ENCODE peak calls at places on chromosomes 4 and X, in six cellular contexts. O, B, H, I, N and S are unnamed samples.

GRCh38 chrX:70454441-70455365 is 10.1 kb downstream of the DLG3 start:
- DNase-seq in O (peak), B (peak), H (no peak), I (peak), N (peak), S (peak)

GRCh38 chr4:189800545-189801088 is 140.1 kb upstream of the FRG1 start:
- DNase-seq in O (no peak), B (no peak), H (no peak), I (no peak), N (no peak), S (no peak)

GRCh38 chrX:39832211-39832610 is 265.5 kb downstream of the BCOR start:
- DNase-seq in O (no peak), B (no peak), H (no peak), I (no peak), N (no peak), S (no peak)

GRCh38 chr4:79273918-79274317 is 51.9 kb downstream of the NAA11 start:
- DNase-seq in O (no peak), B (no peak), H (no peak), I (no peak), N (no peak), S (no peak)

GRCh38 chrX:86148024-86148511 is at the start of gene DACH2:
- DNase-seq in O (peak), B (peak), H (no peak), I (peak), N (no peak), S (peak)

GRCh38 chr4:177554966-177555574 is 112.8 kb upstream of the AGA start:
- DNase-seq in O (peak), B (peak), H (peak), I (no peak), N (peak), S (peak)

GRCh38 chrX:50161143-50161542 is 39.7 kb downstream of the AKAP4 start:
- DNase-seq in O (no peak), B (peak), H (no peak), I (no peak), N (no peak), S (no peak)

GRCh38 chr4:1393866-1394265 is 12.4 kb downstream of the NKX1-1 start:
- DNase-seq in O (no peak), B (no peak), H (no peak), I (no peak), N (no peak), S (no peak)

GRCh38 chr4:41331224-41331623 is 74.5 kb downstream of the UCHL1 start:
- DNase-seq in O (no peak), B (peak), H (no peak), I (no peak), N (no peak), S (no peak)

GRCh38 chr4:25919676-25920075 is 5.7 kb downstream of the SMIM20 start:
- DNase-seq in O (no peak), B (no peak), H (no peak), I (no peak), N (peak), S (no peak)

GRCh38 chrX:22343192-22343591 is 70.5 kb downstream of the CBLL2 start:
- DNase-seq in O (no peak), B (no peak), H (no peak), I (no peak), N (no peak), S (no peak)

GRCh38 chr4:72987741-72988729 is 81.5 kb downstream of the COX18 start:
- DNase-seq in O (no peak), B (peak), H (no peak), I (no peak), N (no peak), S (no peak)

GRCh38 chr4:48683784-48684666 is 96.1 kb downstream of the FRYL start:
- DNase-seq in O (no peak), B (no peak), H (no peak), I (peak), N (no peak), S (peak)

GRCh38 chr4:14111730-14112171 is 484.2 kb upstream of the BOD1L1 start:
- DNase-seq in O (no peak), B (no peak), H (no peak), I (no peak), N (no peak), S (no peak)

GRCh38 chrX:68941385-68941952 is 112.6 kb downstream of the EFNB1 start:
- DNase-seq in O (no peak), B (peak), H (no peak), I (no peak), N (no peak), S (peak)

GRCh38 chrX:29826651-29827206 is 388.6 kb upstream of the MAGEB2 start:
- DNase-seq in O (no peak), B (no peak), H (no peak), I (no peak), N (no peak), S (no peak)

GRCh38 chr4:128812360-128812958 is 3.0 kb downstream of the JADE1 start:
- DNase-seq in O (no peak), B (peak), H (peak), I (peak), N (peak), S (no peak)

GRCh38 chr4:123356914-123357313 is 39.7 kb upstream of the SPRY1 start:
- DNase-seq in O (no peak), B (no peak), H (no peak), I (no peak), N (no peak), S (no peak)

GRCh38 chrX:2313864-2314646 is 186.7 kb downstream of the DHRSX start:
- DNase-seq in O (no peak), B (no peak), H (no peak), I (no peak), N (no peak), S (no peak)

GRCh38 chr4:76892601-76893000 is 5.3 kb downstream of the SOWAHB start:
- DNase-seq in O (no peak), B (no peak), H (no peak), I (no peak), N (no peak), S (no peak)

GRCh38 chr4:35038079-35038805 is 1206.1 kb downstream of the ARAP2 start:
- DNase-seq in O (no peak), B (no peak), H (no peak), I (no peak), N (no peak), S (peak)

GRCh38 chr4:40055379-40055872 is 1.2 kb upstream of the N4BP2 start:
- DNase-seq in O (no peak), B (peak), H (no peak), I (no peak), N (no peak), S (peak)

GRCh38 chr4:125826801-125827200 is 512.0 kb downstream of the FAT4 start:
- DNase-seq in O (no peak), B (no peak), H (no peak), I (no peak), N (no peak), S (no peak)

GRCh38 chr4:70838972-70839536 is 636 bp downstream of the GRSF1 start:
- DNase-seq in O (peak), B (peak), H (no peak), I (peak), N (peak), S (peak)

GRCh38 chrX:26783512-26784225 is 567.7 kb downstream of the MAGEB5 start:
- DNase-seq in O (peak), B (peak), H (no peak), I (no peak), N (peak), S (no peak)

GRCh38 chr4:18722748-18723191 is 701.2 kb upstream of the LCORL start:
- DNase-seq in O (no peak), B (peak), H (no peak), I (no peak), N (no peak), S (no peak)

GRCh38 chrX:84108589-84108988 is 79.4 kb downstream of the RPS6KA6 start:
- DNase-seq in O (no peak), B (no peak), H (no peak), I (no peak), N (no peak), S (no peak)

GRCh38 chr4:4269326-4269725 is 20.6 kb downstream of the LYAR start:
- DNase-seq in O (no peak), B (no peak), H (no peak), I (no peak), N (no peak), S (no peak)

GRCh38 chr4:74665346-74665745 is 129.0 kb downstream of the BTC start:
- DNase-seq in O (no peak), B (no peak), H (no peak), I (no peak), N (no peak), S (no peak)

GRCh38 chr4:137524642-137525384 is 7.5 kb downstream of the PCDH18 start:
- DNase-seq in O (no peak), B (peak), H (no peak), I (no peak), N (no peak), S (no peak)

GRCh38 chr4:99947608-99948007 is 1.2 kb upstream of the DNAJB14 start:
- DNase-seq in O (no peak), B (no peak), H (no peak), I (no peak), N (no peak), S (no peak)

GRCh38 chr4:184503869-184504300 is 29.5 kb upstream of the IRF2 start:
- DNase-seq in O (no peak), B (peak), H (peak), I (peak), N (no peak), S (no peak)

GRCh38 chr4:77921701-77922100 is 59.1 kb downstream of the MRPL1 start:
- DNase-seq in O (no peak), B (peak), H (peak), I (no peak), N (peak), S (no peak)

GRCh38 chrX:54470054-54470760 is 25.8 kb downstream of the FGD1 start:
- DNase-seq in O (no peak), B (no peak), H (no peak), I (no peak), N (no peak), S (no peak)

GRCh38 chr4:118279328-118279727 is 73.5 kb downstream of the PRSS12 start:
- DNase-seq in O (no peak), B (no peak), H (no peak), I (no peak), N (no peak), S (no peak)

GRCh38 chrX:53186363-53186762 is 38.6 kb downstream of the KDM5C start:
- DNase-seq in O (no peak), B (peak), H (no peak), I (no peak), N (no peak), S (no peak)

GRCh38 chrX:44431206-44431605 is 87.7 kb upstream of the EFHC2 start:
- DNase-seq in O (no peak), B (no peak), H (no peak), I (no peak), N (no peak), S (no peak)

GRCh38 chr4:57098415-57098814 is 11.8 kb downstream of the IGFBP7 start:
- DNase-seq in O (no peak), B (peak), H (no peak), I (no peak), N (no peak), S (no peak)

DNA sequence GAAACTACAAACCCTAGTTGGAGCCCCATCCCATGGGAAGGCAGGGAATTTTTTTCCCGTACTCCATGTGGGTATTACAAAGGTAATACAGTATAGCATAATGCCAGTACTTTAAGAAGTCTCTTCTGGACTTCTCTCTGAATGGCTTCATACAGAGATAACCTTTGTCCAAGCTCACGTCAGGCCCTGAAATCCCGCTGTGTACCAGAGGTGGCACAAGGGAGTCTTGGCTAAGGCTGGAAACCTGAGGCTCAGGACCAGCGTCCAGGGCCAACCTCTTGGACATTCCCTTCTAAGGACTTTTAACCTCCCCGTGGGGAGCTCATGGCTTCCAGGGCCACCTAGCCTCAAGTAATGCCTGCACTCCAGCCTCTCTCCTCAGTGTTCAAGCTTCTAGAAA is 338.9 kb upstream of the FAM241A start:
- DNase-seq in O (no peak), B (no peak), H (no peak), I (no peak), N (peak), S (no peak)
- TF ChIP-seq CTCF in O (peak), B (peak), H (no peak), I (no peak), N (peak), S (no peak)

GRCh38 chr4:89753601-89754066 is 83.3 kb downstream of the SNCA start:
- DNase-seq in O (no peak), B (peak), H (peak), I (no peak), N (peak), S (no peak)
- TF ChIP-seq CTCF in O (no peak), B (no peak), H (no peak), I (no peak), N (no peak), S (no peak)

GRCh38 chr4:55468724-55469123 is 73.0 kb downstream of the TMEM165 start:
- DNase-seq in O (no peak), B (peak), H (peak), I (no peak), N (no peak), S (no peak)
- TF ChIP-seq CTCF in O (no peak), B (no peak), H (no peak), I (no peak), N (no peak), S (no peak)

GRCh38 chr4:67550491-67551256 is 5.4 kb upstream of the CENPC start:
- DNase-seq in O (no peak), B (no peak), H (no peak), I (no peak), N (no peak), S (no peak)

GRCh38 chr4:67545996-67546356 is 673 bp upstream of the CENPC start:
- DNase-seq in O (no peak), B (no peak), H (no peak), I (no peak), N (no peak), S (no peak)

GRCh38 chr4:67545199-67545995 is at the start of gene CENPC:
- DNase-seq in O (peak), B (peak), H (peak), I (peak), N (peak), S (peak)

GRCh38 chr4:67549123-67549522 is 3.8 kb upstream of the CENPC start:
- DNase-seq in O (no peak), B (peak), H (no peak), I (no peak), N (no peak), S (peak)

GRCh38 chr4:67546971-67547370 is 1.7 kb upstream of the CENPC start:
- DNase-seq in O (no peak), B (peak), H (no peak), I (no peak), N (no peak), S (no peak)
- TF ChIP-seq CTCF in O (no peak), B (peak), H (no peak), I (no peak), N (no peak), S (no peak)

DNA sequence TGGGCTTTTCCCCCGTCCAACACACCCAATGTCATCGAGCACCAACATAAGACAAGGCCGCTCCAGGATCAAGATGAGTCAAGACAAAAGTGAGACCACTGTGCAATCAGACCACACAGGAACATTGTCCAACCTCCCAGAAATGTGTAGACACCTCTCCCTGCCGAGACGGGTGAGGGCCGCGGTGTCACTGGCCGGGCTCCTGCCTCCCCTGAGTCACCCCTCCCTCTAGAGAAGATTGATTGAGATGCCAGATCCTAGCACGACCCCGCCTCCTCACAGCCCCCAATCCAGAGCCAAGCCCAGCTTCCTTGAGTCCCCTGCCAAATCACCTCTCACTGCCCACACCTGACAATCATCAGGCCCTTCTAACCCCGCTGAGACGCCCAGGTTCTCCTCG is 194.2 kb downstream of the AFAP1 start:
- DNase-seq in O (no peak), B (no peak), H (no peak), I (no peak), N (no peak), S (no peak)
- TF ChIP-seq CTCF in O (no peak), B (no peak), H (no peak), I (no peak), N (no peak), S (no peak)

GRCh38 chrX:150544835-150545790 is 23.3 kb upstream of the MTM1 start:
- DNase-seq in O (no peak), B (no peak), H (no peak), I (no peak), N (no peak), S (no peak)

GRCh38 chrX:150546711-150547153 is 21.7 kb upstream of the MTM1 start:
- DNase-seq in O (no peak), B (peak), H (no peak), I (no peak), N (no peak), S (no peak)

GRCh38 chrX:150543230-150544155 is 24.9 kb upstream of the MTM1 start:
- DNase-seq in O (no peak), B (no peak), H (no peak), I (peak), N (no peak), S (peak)

GRCh38 chrX:150542846-150543229 is 25.6 kb upstream of the MTM1 start:
- DNase-seq in O (no peak), B (no peak), H (no peak), I (no peak), N (no peak), S (peak)

DNA sequence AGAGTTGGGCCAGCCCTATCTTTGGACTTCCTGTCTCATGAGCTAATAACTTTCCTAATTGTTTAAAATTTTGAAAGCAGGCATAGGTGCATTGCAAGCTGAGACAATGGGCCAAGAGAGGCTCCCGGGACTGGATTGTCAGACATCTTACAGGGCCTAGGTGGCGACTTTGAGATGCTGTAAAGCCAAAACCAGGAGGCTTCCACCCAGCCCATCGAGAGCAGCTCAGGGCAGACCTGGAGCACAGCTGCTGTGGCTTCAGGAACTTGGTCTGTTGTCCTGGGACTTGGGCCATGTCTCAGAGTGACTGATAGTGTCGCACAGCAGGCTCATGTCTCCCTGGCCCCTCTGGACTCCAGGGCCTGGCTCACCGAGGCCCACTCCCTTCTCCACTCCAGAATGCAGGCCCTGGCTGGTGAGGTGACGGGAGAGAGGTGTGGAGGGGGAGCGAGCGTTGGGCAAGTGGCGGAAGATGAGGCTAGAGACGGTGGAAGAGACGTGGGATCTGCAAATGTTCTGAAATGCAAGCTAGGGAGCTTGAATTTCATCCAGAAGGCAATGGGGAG is 24.1 kb upstream of the MTM1 start:
- DNase-seq in O (no peak), B (peak), H (no peak), I (no peak), N (peak), S (peak)
- TF ChIP-seq CTCF in O (no peak), B (peak), H (no peak), I (no peak), N (no peak), S (no peak)

GRCh38 chrX:155747520-155747919 is 133.6 kb upstream of the VAMP7 start:
- DNase-seq in O (no peak), B (peak), H (no peak), I (no peak), N (no peak), S (no peak)
- TF ChIP-seq CTCF in O (no peak), B (no peak), H (no peak), I (no peak), N (no peak), S (no peak)

GRCh38 chrX:150361070-150361776 is 1.9 kb upstream of the MAMLD1 start:
- DNase-seq in O (no peak), B (peak), H (no peak), I (no peak), N (no peak), S (peak)
- TF ChIP-seq CTCF in O (no peak), B (peak), H (no peak), I (no peak), N (no peak), S (no peak)